ENCODE peak calls at places on chromosomes 4 and X, in four cellular contexts. V is A549, T is tibial nerve, G is K562. Q is an unnamed sample.
A peak's percentile ranks its signal among the peaks of the same experiment; 100 is the strongest.

GRCh38 chrX:15430584-15430983 is 46.4 kb upstream of the VEGFD start:
- DNase-seq in T (no peak), G (no peak), V (no peak), Q (no peak)

GRCh38 chr4:149161247-149161646 is 654.4 kb downstream of the IQCM start:
- DNase-seq in T (no peak), G (no peak), V (no peak), Q (no peak)

GRCh38 chr4:13248621-13249298 is 235.4 kb downstream of the RAB28 start:
- DNase-seq in G (no peak), V (no peak), T (no peak), Q (no peak)

GRCh38 chrX:15511563-15511962 is 11.0 kb downstream of the BMX start:
- DNase-seq in G (no peak), T (no peak), V (no peak), Q (no peak)

GRCh38 chr4:146520894-146521542 is 722 bp downstream of the SLC10A7 start:
- DNase-seq in G (peak; percentile 31), V (peak; percentile 3), T (no peak), Q (peak; percentile 46)

GRCh38 chr4:152360045-152360410 is 175.9 kb downstream of the FBXW7 start:
- DNase-seq in G (no peak), T (no peak), V (no peak), Q (no peak)

GRCh38 chr4:172674811-172675210 is 493.8 kb upstream of the GALNT7 start:
- DNase-seq in T (no peak), V (no peak), G (no peak), Q (no peak)

GRCh38 chr4:20359692-20360091 is 108.0 kb downstream of the SLIT2 start:
- DNase-seq in T (no peak), V (no peak), G (no peak), Q (no peak)

GRCh38 chrX:16552546-16552945 is 97.4 kb upstream of the S100G start:
- DNase-seq in V (no peak), G (no peak), T (no peak), Q (no peak)

GRCh38 chr4:61994036-61994435 is 793.9 kb downstream of the ADGRL3 start:
- DNase-seq in G (no peak), V (no peak), T (no peak), Q (no peak)

GRCh38 chrX:129585691-129586090 is 45.6 kb downstream of the OCRL start:
- DNase-seq in V (no peak), G (no peak), T (no peak), Q (no peak)

GRCh38 chr4:3410401-3411135 is 31.2 kb upstream of the HGFAC start:
- DNase-seq in G (no peak), V (no peak), T (no peak), Q (no peak)

GRCh38 chr4:113059783-113060182 is 10.3 kb downstream of the ANK2 start:
- DNase-seq in T (no peak), G (no peak), V (no peak), Q (no peak)

GRCh38 chrX:68633981-68634380 is 13.5 kb upstream of the STARD8 start:
- DNase-seq in G (no peak), V (no peak), T (no peak), Q (no peak)
- H3K9me3 ChIP-seq in G (no peaks in the 10 kb centered on the region), V (no peaks in the 10 kb centered on the region), T (no peaks in the 10 kb centered on the region), Q (no peaks in the 10 kb centered on the region)

DNA sequence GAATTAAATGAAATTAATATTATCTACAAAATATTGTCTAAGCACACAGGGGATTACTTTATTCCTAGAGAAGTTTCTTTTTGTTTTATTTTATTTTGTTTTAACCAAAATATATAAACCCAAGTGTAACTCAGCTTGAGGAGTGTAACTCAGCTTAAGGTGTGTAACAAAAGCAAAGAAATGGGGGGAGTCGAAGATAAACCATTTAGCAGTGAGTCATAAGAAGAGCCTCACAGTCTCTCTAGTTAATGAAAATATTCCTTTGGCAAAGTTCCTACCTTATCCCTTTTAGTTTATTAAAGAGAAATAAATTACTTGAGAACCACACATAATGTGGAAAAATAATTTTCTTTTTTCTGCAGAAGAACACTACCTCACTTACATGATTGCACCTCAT is 261.8 kb downstream of the KCTD8 start:
- DNase-seq in G (no peak), T (no peak), V (no peak), Q (no peak)
- TF ChIP-seq EP300 in G (no peak), T (no peak), V (no peak), Q (no peak)

DNA sequence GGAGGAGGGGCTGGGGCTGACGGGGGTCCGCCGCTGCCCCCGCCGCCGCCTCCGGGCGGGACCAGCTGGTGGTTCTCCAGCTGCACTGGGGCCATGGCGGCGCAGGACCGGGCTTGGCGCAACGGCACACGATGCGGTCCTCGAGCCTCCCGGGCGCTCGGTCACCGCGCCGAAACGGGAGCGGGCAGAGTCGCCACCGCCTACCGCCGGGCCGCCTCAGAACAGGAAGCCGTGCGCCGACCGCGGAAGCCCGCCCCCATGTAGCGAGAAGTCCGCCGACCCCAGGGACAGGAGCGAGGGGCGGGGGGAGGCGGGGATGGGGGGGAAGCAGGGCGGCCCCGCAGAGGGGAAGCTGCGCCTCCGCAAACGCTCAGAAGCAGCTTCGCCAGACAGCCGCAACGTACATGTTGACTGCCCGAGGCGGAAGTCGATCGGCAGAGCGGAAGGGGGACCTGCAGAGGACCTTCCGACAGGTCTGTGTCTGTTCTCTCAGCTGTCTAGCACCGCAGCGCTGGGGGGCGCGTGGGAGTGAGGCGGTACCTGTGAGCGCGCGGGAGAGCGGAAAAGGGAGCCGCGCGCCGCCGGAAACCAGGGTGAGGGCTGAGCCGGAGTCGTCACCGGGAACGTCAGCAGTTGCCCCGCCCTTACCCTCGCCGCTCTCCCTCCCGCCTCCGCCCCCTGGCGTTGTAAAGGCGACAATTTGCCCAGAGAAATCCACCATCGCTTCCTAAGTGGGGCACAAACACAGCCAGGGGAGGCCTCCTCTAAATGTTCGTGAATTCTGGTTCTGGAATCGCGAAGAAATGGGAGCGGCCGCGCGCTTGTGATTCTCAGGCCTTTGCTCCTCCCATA is at the start of gene MED14:
- DNase-seq in V (peak; percentile 57), T (peak; percentile 71), G (peak; percentile 80), Q (peak; percentile 86)
- H3K4me1 ChIP-seq in V (peaks cover 27% of the 10 kb centered on the region), T (peaks cover 3% of the 10 kb centered on the region), G (no peaks in the 10 kb centered on the region), Q (peaks cover 37% of the 10 kb centered on the region)

DNA sequence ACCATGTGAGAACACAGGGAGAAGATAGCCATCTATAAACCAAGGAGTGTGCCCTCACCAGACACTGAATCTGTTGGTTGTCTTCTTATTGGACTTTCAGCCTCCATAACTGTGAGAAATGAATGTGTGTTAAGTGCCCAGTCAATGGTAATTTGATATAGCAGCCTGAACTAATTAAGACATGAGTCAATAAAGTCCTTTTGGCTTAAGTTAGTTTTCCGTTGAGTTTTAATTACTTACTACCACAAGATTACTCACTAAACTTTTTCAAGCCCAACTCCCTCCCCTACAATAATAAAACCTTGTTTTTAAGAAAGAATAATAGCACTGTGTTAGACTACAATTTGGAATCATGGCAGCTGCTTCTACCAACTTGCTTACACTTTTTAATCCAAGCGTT is 324.2 kb downstream of the PCDH19 start:
- DNase-seq in T (no peak), V (no peak), G (no peak), Q (no peak)
- H3K9me3 ChIP-seq in T (no peaks in the 10 kb centered on the region), V (no peaks in the 10 kb centered on the region), G (no peaks in the 10 kb centered on the region), Q (no peaks in the 10 kb centered on the region)

GRCh38 chr4:92516450-92516849 is 212.7 kb downstream of the GRID2 start:
- DNase-seq in T (no peak), G (no peak), V (no peak), Q (no peak)
- TF ChIP-seq EP300 in T (no peak), G (no peak), V (no peak), Q (no peak)

Q was measured in stomach.